ENCODE peak calls at places on chromosomes 11 and 22, in four cellular contexts. One of them, this sample, is unnamed.

GRCh38 chr11:28697920-28698827 is 590.0 kb downstream of the METTL15 start:
- DNase-seq in AG04449: no peak
- DNase-seq in heart left ventricle: peak
- DNase-seq in A549: peak
- DNase-seq in this sample: peak

GRCh38 chr22:46546466-46547178 is 9.2 kb upstream of the CELSR1 start:
- DNase-seq in heart left ventricle: peak
- DNase-seq in AG04449: no peak
- DNase-seq in A549: no peak
- DNase-seq in this sample: no peak

GRCh38 chr11:128036556-128037093 is 550.7 kb downstream of the ETS1 start:
- DNase-seq in heart left ventricle: no peak
- DNase-seq in AG04449: no peak
- DNase-seq in A549: no peak
- DNase-seq in this sample: no peak

GRCh38 chr11:130725417-130726233 is 190.7 kb downstream of the SNX19 start:
- DNase-seq in A549: no peak
- DNase-seq in AG04449: no peak
- DNase-seq in heart left ventricle: no peak
- DNase-seq in this sample: no peak

GRCh38 chr11:86360775-86361395 is 13.8 kb upstream of the CCDC81 start:
- DNase-seq in AG04449: peak
- DNase-seq in heart left ventricle: no peak
- DNase-seq in A549: peak
- DNase-seq in this sample: no peak

GRCh38 chr22:36644333-36644757 is 59.2 kb downstream of the CACNG2 start:
- DNase-seq in AG04449: peak
- DNase-seq in A549: peak
- DNase-seq in heart left ventricle: no peak
- DNase-seq in this sample: peak

GRCh38 chr11:120652705-120653335 is 141.3 kb downstream of the GRIK4 start:
- DNase-seq in heart left ventricle: no peak
- DNase-seq in AG04449: no peak
- DNase-seq in A549: peak
- DNase-seq in this sample: no peak

GRCh38 chr11:61950035-61950547 is at the start of gene BEST1:
- DNase-seq in A549: no peak
- DNase-seq in AG04449: no peak
- DNase-seq in heart left ventricle: no peak
- DNase-seq in this sample: peak

DNA sequence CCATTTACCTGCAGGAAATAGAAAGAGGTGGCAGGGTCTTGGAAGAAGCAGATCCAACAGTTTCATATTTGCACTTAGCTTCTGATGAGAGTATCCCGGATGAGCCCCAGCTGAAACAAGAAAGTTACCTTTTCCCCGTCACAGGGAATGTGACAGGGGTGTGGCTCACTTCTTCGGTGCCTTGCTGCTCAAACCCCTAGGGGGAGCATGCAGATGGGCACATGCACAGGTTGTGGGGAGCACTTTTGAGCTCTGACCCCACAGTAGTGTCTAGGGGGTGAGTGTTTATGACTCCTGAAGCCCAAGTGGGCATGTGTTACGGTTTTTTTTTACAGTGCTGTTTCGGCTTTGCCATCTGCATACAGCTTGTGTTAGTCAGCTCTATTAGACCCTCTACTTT is 1221.0 kb downstream of the JRKL start:
- DNase-seq in heart left ventricle: no peak
- DNase-seq in AG04449: no peak
- DNase-seq in A549: no peak
- DNase-seq in this sample: no peak
- TF ChIP-seq CTCF in heart left ventricle: no peak
- TF ChIP-seq CTCF in AG04449: no peak
- TF ChIP-seq CTCF in A549: no peak
- TF ChIP-seq CTCF in this sample: no peak

DNA sequence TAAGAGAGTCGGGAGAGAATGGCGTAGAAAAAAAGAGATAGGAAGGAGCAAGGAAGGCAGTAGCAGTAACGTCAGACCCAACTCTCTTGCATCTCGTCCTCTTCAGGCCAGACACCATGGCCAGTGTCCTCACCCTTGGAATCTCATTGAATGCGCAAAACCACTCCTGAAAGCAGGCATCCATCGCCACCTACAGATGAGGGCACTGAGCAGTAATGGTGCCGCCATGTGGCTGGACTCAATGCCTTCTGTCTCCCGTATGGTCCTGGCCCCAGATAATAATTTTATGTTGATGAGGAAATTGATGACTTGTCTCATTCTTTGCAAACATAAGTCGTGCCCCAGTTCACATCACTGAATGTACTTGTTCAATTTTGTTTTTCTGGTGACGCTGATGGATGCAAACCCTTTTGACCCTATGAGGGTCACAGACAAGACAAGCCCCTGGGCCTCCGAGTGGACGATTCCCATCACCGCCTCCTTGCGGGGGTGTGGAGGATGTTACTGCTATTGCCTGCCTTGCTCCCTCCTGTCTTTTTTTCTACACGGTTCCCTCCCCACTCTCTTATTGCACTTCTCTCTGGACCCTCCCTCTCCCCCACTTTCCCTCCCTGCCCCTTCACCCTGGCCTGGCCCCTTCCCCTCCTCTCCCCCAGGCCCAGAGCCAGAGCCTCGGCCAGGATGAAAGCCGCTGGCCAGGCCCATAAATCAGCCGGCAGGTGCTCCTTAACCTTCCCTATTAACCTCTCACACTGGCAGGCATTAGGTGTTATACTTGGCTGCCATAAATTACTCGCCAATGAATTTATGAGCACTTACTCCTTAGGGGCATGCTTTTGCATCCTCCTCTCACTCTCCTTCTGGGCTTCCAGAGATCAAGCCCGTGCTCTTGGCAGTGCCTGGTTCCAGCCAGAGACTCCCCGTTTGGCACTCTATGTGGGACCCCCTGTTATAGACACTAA is 18.1 kb upstream of the ALX4 start:
- DNase-seq in AG04449: no peak
- DNase-seq in heart left ventricle: no peak
- DNase-seq in A549: peak
- DNase-seq in this sample: no peak
- TF ChIP-seq CTCF in AG04449: peak
- TF ChIP-seq CTCF in heart left ventricle: no peak
- TF ChIP-seq CTCF in A549: peak
- TF ChIP-seq CTCF in this sample: peak

GRCh38 chr11:34165786-34166557 is 60.5 kb downstream of the NAT10 start:
- DNase-seq in AG04449: no peak
- DNase-seq in heart left ventricle: no peak
- DNase-seq in A549: no peak
- DNase-seq in this sample: no peak
- TF ChIP-seq CTCF in AG04449: no peak
- TF ChIP-seq CTCF in heart left ventricle: no peak
- TF ChIP-seq CTCF in A549: peak
- TF ChIP-seq CTCF in this sample: no peak

GRCh38 chr22:35517207-35517606 is 23.4 kb upstream of the RASD2 start:
- DNase-seq in A549: no peak
- DNase-seq in AG04449: no peak
- DNase-seq in heart left ventricle: no peak
- DNase-seq in this sample: no peak
- TF ChIP-seq CTCF in A549: no peak
- TF ChIP-seq CTCF in AG04449: no peak
- TF ChIP-seq CTCF in heart left ventricle: no peak
- TF ChIP-seq CTCF in this sample: no peak

GRCh38 chr11:111975076-111975806 is 38.1 kb downstream of the DIXDC1 start:
- DNase-seq in heart left ventricle: peak
- DNase-seq in A549: peak
- DNase-seq in AG04449: no peak
- DNase-seq in this sample: no peak
- TF ChIP-seq CTCF in heart left ventricle: peak
- TF ChIP-seq CTCF in A549: no peak
- TF ChIP-seq CTCF in AG04449: no peak
- TF ChIP-seq CTCF in this sample: no peak

GRCh38 chr22:42396621-42397331 is 35.4 kb downstream of the NFAM1 start:
- DNase-seq in A549: no peak
- DNase-seq in heart left ventricle: peak
- DNase-seq in AG04449: no peak
- DNase-seq in this sample: no peak
- TF ChIP-seq CTCF in A549: no peak
- TF ChIP-seq CTCF in heart left ventricle: no peak
- TF ChIP-seq CTCF in AG04449: no peak
- TF ChIP-seq CTCF in this sample: no peak

This sample was measured in osteocyte.